ENCODE peak calls at places on chromosomes 6 and 20, in six cellular contexts. U is right cardiac atrium, N is suprapubic skin, G is pancreas, P is gastrocnemius medialis, M is tibial nerve. D is an unnamed sample. For H3K4me1, the result is how much of the 10 kb centered on the place peaks cover.

GRCh38 chr6:10481101-10481500 is 40.0 kb upstream of the GCNT2 start:
- DNase-seq in U (no peak), M (no peak), G (no peak), P (no peak), N (no peak), D (no peak)

GRCh38 chr20:51319522-51319921 is 223.0 kb downstream of the NFATC2 start:
- DNase-seq in G (no peak), U (no peak), P (no peak), M (no peak), N (no peak), D (no peak)

GRCh38 chr6:78324213-78324612 is 543.1 kb upstream of the IRAK1BP1 start:
- DNase-seq in M (no peak), P (no peak), U (no peak), N (no peak), G (no peak), D (no peak)

GRCh38 chr6:38367231-38367630 is 272.5 kb downstream of the BTBD9 start:
- DNase-seq in M (no peak), U (no peak), G (no peak), N (no peak), P (no peak), D (no peak)

GRCh38 chr20:584375-585301 is 25.5 kb downstream of the TCF15 start:
- DNase-seq in G (no peak), P (no peak), N (no peak), M (no peak), U (no peak), D (no peak)

GRCh38 chr20:4130404-4131189 is 115.2 kb upstream of the RNF24 start:
- DNase-seq in U (no peak), P (no peak), N (no peak), G (no peak), M (no peak), D (no peak)

GRCh38 chr6:145071836-145072235 is 663.5 kb downstream of the EPM2A start:
- DNase-seq in G (no peak), P (no peak), M (no peak), N (no peak), U (no peak), D (no peak)

GRCh38 chr20:15205719-15206118 is 868.3 kb upstream of the FLRT3 start:
- DNase-seq in G (no peak), P (no peak), N (no peak), M (no peak), U (no peak), D (no peak)

GRCh38 chr20:17029698-17030097 is 197.1 kb upstream of the PCSK2 start:
- DNase-seq in N (no peak), M (no peak), U (no peak), G (no peak), P (no peak), D (no peak)

GRCh38 chr20:63309261-63310071 is 16.5 kb downstream of the COL20A1 start:
- DNase-seq in N (no peak), M (no peak), P (no peak), G (no peak), U (peak), D (peak)

GRCh38 chr6:63546236-63546635 is 26.0 kb upstream of the LOC128125822 start:
- DNase-seq in G (no peak), M (no peak), U (no peak), P (no peak), N (no peak), D (no peak)

GRCh38 chr6:43673444-43674063 is 14.0 kb downstream of the MRPS18A start:
- DNase-seq in P (peak), G (peak), U (no peak), M (no peak), N (no peak), D (no peak)

GRCh38 chr6:140811642-140812041 is 1321.1 kb upstream of the GJE1 start:
- DNase-seq in U (no peak), M (no peak), P (no peak), N (no peak), G (no peak), D (no peak)

GRCh38 chr6:140809694-140810101 is 1323.0 kb upstream of the GJE1 start:
- DNase-seq in N (no peak), U (no peak), M (no peak), G (no peak), P (no peak), D (no peak)

DNA sequence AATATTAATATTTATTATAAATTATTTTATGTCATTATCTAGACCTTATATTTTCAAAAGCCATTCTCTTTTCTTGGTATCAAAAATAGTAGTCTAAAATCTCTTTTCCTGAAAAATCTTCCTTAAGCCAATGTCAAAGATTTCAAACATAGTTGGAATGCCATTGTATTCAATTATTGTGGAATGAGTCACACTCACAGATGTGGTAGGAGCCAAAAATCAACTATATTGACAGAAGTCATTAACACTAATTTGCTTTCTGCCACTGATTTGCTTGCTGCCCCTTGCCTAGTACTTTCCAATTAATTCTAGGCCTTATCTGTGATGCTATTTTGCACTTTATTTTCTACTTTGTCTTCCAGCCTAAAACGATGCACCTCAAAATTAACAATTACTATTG is 1326.3 kb upstream of the GJE1 start:
- DNase-seq in N (no peak), G (no peak), M (no peak), P (no peak), U (no peak), D (no peak)
- H3K4me3 ChIP-seq in N (no peak), G (no peak), M (no peak), P (no peak), U (no peak), D (no peak)

DNA sequence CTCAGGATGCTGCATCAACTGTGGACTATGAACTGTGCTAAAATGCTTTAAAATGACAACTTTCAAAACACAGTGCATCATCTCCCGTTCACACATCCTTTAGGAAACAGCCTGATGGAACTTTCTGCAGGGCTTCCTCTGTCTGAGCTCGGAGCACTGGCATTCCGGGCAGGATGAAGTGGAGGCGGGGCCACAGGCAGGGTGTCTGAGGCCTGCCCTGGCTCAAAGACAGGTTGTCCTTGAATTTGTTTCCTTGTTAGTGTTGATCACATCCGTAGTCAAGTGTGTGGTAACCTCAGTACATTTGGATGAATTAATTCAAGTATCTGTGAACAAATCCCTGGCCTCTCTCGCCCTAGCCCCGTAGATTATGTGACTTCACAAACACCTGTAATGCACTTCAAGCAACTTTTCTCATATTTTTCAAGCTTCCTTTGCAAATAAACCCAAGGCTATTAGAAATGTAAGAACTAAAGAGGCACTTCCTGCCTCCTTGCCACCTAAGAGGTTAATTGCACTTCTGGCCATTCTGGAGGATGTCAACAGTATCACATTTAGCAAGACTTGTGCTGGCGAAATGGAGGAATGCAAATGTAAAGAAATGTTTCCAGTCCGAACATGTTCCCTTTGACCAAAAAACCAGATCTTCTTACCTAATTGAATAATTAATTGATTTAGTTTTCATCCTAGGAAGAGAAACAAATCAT is 3.1 kb downstream of the CD93 start:
- DNase-seq in N (no peak), M (no peak), G (no peak), P (no peak), U (peak), D (no peak)
- H3K27ac ChIP-seq in N (peak), M (peak), G (peak), P (peak), U (peak), D (peak)

DNA sequence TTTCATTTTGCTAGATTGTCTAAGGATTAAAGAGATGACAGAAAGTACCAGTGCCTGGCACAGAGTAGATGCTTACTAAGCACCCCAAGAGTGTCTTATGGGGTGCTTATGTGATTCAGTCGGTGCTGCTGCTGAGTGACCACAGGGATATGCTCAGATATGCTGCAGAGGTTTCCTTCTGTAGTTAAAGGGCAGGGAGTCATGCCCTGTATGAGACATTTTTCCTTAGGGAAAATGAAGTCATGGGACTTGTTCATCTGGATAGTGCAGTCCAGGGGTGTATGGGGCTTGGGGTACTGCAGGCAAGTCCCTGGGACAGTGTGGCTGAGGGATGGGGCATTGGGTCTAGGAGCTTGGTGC is 25.1 kb downstream of the TOX2 start:
- DNase-seq in N (no peak), U (no peak), P (no peak), G (no peak), M (no peak), D (no peak)
- H3K4me1 ChIP-seq in N (under half), U (under half), P (under half), G (under half), M (under half), D (under half)

GRCh38 chr6:186221-186965 is 105.9 kb upstream of the DUSP22 start:
- DNase-seq in U (no peak), P (no peak), N (no peak), M (no peak), G (no peak), D (no peak)

GRCh38 chr6:181049-181654 is 111.1 kb upstream of the DUSP22 start:
- DNase-seq in M (no peak), P (no peak), G (no peak), N (no peak), U (no peak), D (no peak)

GRCh38 chr6:183668-184067 is 108.6 kb upstream of the DUSP22 start:
- DNase-seq in P (no peak), N (no peak), M (no peak), U (no peak), G (no peak), D (no peak)

GRCh38 chr6:187252-187840 is 104.9 kb upstream of the DUSP22 start:
- DNase-seq in G (no peak), P (no peak), N (no peak), M (no peak), U (no peak), D (no peak)

GRCh38 chr6:184161-184695 is 108.1 kb upstream of the DUSP22 start:
- DNase-seq in G (no peak), P (no peak), N (no peak), U (no peak), M (no peak), D (no peak)
- H3K4me3 ChIP-seq in G (no peak), P (no peak), N (no peak), U (no peak), M (no peak), D (no peak)

GRCh38 chr6:143745160-143746133 is 67.7 kb downstream of the PHACTR2 start:
- DNase-seq in N (no peak), U (no peak), M (no peak), G (peak), P (no peak), D (no peak)
- H3K27ac ChIP-seq in N (no peak), U (peak), M (peak), G (peak), P (peak), D (peak)

GRCh38 chr20:25039697-25040437 is 18.1 kb downstream of the ACSS1 start:
- DNase-seq in N (peak), U (peak), P (peak), G (peak), M (peak), D (peak)

GRCh38 chr20:25038103-25038410 is 19.9 kb downstream of the ACSS1 start:
- DNase-seq in M (no peak), P (no peak), G (no peak), U (no peak), N (no peak), D (no peak)

GRCh38 chr20:25038591-25039015 is 19.3 kb downstream of the ACSS1 start:
- DNase-seq in P (no peak), N (no peak), M (no peak), U (no peak), G (no peak), D (no peak)

GRCh38 chr20:25041813-25042530 is 16.0 kb downstream of the ACSS1 start:
- DNase-seq in M (no peak), G (no peak), P (no peak), U (no peak), N (no peak), D (no peak)

GRCh38 chr20:25040438-25040831 is 17.5 kb downstream of the ACSS1 start:
- DNase-seq in P (peak), M (peak), G (peak), U (peak), N (no peak), D (no peak)
- H3K4me1 ChIP-seq in P (half or more), M (under half), G (half or more), U (half or more), N (half or more), D (half or more)

DNA sequence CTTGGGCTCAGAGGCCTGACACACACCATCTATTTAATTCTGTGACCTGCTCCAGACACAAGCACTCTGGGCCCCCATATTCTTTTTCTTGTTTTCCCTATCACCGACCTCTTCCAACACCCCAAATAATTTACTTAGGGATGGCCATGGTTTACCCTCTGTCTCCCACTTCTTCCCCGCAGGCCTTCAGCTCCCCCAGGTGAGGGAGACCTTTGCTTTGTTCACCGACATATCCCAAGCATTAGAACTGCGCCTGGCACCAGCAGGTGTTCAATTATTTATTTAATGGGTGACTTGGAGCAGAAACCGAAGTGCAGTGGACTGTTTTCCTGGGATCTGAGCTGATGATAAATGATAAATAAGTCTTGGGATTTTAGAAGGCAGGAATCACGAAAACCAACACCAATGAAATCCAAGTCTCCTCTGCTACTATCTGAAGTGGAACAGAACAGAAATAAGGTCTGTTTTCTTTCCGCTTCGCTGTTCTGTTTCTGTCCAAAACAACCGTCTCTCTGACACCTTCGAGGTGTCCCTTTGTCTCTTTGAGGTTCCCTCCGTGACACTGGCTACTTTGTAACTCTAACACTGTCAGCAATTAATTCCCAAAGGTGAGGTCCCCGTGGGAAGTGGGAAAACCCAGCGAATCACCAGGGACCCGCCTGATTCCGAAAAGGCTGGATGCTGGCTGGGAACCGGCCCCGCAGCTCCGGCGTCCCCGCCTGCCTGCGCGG is 1.1 kb upstream of the RIN2 start:
- DNase-seq in N (no peak), P (no peak), M (no peak), U (no peak), G (no peak), D (no peak)
- H3K4me3 ChIP-seq in N (peak), P (peak), M (peak), U (peak), G (peak), D (peak)